ENCODE peak calls at places on chromosomes 13 and 19, in six cellular contexts. N is K562, S is Caco-2, P is pancreas, K is D721Med, A is osteoblast. L is an unnamed sample.

GRCh38 chr13:84821261-84821660 is 939.0 kb upstream of the SLITRK1 start:
- DNase-seq in N (no peak), S (no peak), P (no peak), K (no peak), A (no peak), L (no peak)

GRCh38 chr13:50893211-50893852 is 16.3 kb upstream of the RNASEH2B start:
- DNase-seq in N (no peak), S (no peak), P (no peak), K (no peak), A (no peak), L (no peak)

GRCh38 chr13:47310376-47310775 is 413.5 kb upstream of the HTR2A start:
- DNase-seq in N (no peak), S (no peak), P (no peak), K (no peak), A (no peak), L (no peak)

GRCh38 chr19:50695251-50696064 is 24.1 kb downstream of the SHANK1 start:
- DNase-seq in N (peak), S (no peak), P (no peak), K (peak), A (peak), L (no peak)

GRCh38 chr13:42893346-42893745 is 98.7 kb downstream of the EPSTI1 start:
- DNase-seq in N (no peak), S (peak), P (no peak), K (no peak), A (peak), L (no peak)

GRCh38 chr13:23349127-23349897 is 84.2 kb downstream of the SACS start:
- DNase-seq in N (no peak), S (no peak), P (no peak), K (no peak), A (no peak), L (no peak)

GRCh38 chr13:51397262-51397933 is 55.4 kb downstream of the INTS6 start:
- DNase-seq in N (no peak), S (no peak), P (no peak), K (no peak), A (no peak), L (no peak)

GRCh38 chr13:84192125-84192524 is 309.9 kb upstream of the SLITRK1 start:
- DNase-seq in N (no peak), S (no peak), P (no peak), K (no peak), A (no peak), L (no peak)

GRCh38 chr13:96686286-96686685 is 308.0 kb downstream of the OXGR1 start:
- DNase-seq in N (no peak), S (no peak), P (no peak), K (no peak), A (no peak), L (no peak)

GRCh38 chr19:18414504-18415176 is 4.6 kb upstream of the SSBP4 start:
- DNase-seq in N (peak), S (no peak), P (peak), K (no peak), A (peak), L (no peak)

GRCh38 chr13:95676775-95677563 is at the start of gene DNAJC3:
- DNase-seq in N (peak), S (peak), P (peak), K (peak), A (peak), L (peak)

L was measured in natural killer cell treated with Interleukin-12 subunit alpha and Interleukin-12 subunit beta and Interleukin-15 and Interleukin-18, amount 100 ng/mL, for 72 hours.